ENCODE peak calls at places on chromosomes 1 and 21, in eight cellular contexts. One of them, this sample, is unnamed.

GRCh38 chr21:46605759-46606426 is 1.0 kb upstream of the S100B start:
- DNase-seq in mesothelial cell of epicardium: no peak
- DNase-seq in anterior cingulate cortex: peak
- DNase-seq in gastrocnemius medialis: no peak
- DNase-seq in cardiac muscle cell: no peak
- DNase-seq in T-helper 9 cell: peak
- DNase-seq in iris pigment epithelial cell: no peak
- DNase-seq in NCI-H82: no peak
- DNase-seq in this sample: no peak

GRCh38 chr1:37038079-37038702 is 3.9 kb upstream of the GRIK3 start:
- DNase-seq in mesothelial cell of epicardium: no peak
- DNase-seq in anterior cingulate cortex: peak
- DNase-seq in gastrocnemius medialis: no peak
- DNase-seq in cardiac muscle cell: peak
- DNase-seq in T-helper 9 cell: no peak
- DNase-seq in iris pigment epithelial cell: no peak
- DNase-seq in NCI-H82: peak
- DNase-seq in this sample: peak

GRCh38 chr1:89171067-89171438 is 4.8 kb downstream of the GBP7 start:
- DNase-seq in mesothelial cell of epicardium: no peak
- DNase-seq in anterior cingulate cortex: no peak
- DNase-seq in gastrocnemius medialis: no peak
- DNase-seq in cardiac muscle cell: no peak
- DNase-seq in T-helper 9 cell: no peak
- DNase-seq in iris pigment epithelial cell: no peak
- DNase-seq in NCI-H82: no peak
- DNase-seq in this sample: no peak

GRCh38 chr1:1082239-1083180 is 8.4 kb upstream of the RNF223 start:
- DNase-seq in mesothelial cell of epicardium: peak
- DNase-seq in anterior cingulate cortex: no peak
- DNase-seq in gastrocnemius medialis: peak
- DNase-seq in cardiac muscle cell: no peak
- DNase-seq in T-helper 9 cell: no peak
- DNase-seq in iris pigment epithelial cell: no peak
- DNase-seq in NCI-H82: no peak
- DNase-seq in this sample: no peak

GRCh38 chr1:85894651-85895050 is 186.4 kb upstream of the ZNHIT6 start:
- DNase-seq in mesothelial cell of epicardium: peak
- DNase-seq in anterior cingulate cortex: no peak
- DNase-seq in gastrocnemius medialis: no peak
- DNase-seq in cardiac muscle cell: peak
- DNase-seq in T-helper 9 cell: no peak
- DNase-seq in iris pigment epithelial cell: peak
- DNase-seq in NCI-H82: peak
- DNase-seq in this sample: no peak

GRCh38 chr1:100969336-100969735 is 56.2 kb downstream of the DPH5 start:
- DNase-seq in mesothelial cell of epicardium: no peak
- DNase-seq in anterior cingulate cortex: no peak
- DNase-seq in gastrocnemius medialis: no peak
- DNase-seq in cardiac muscle cell: no peak
- DNase-seq in T-helper 9 cell: no peak
- DNase-seq in iris pigment epithelial cell: no peak
- DNase-seq in NCI-H82: no peak
- DNase-seq in this sample: no peak

GRCh38 chr21:45404726-45405270 is at the start of gene COL18A1:
- DNase-seq in mesothelial cell of epicardium: peak
- DNase-seq in anterior cingulate cortex: no peak
- DNase-seq in gastrocnemius medialis: peak
- DNase-seq in cardiac muscle cell: peak
- DNase-seq in T-helper 9 cell: peak
- DNase-seq in iris pigment epithelial cell: no peak
- DNase-seq in NCI-H82: peak
- DNase-seq in this sample: peak

GRCh38 chr1:231731262-231731661 is 104.7 kb downstream of the DISC1 start:
- DNase-seq in mesothelial cell of epicardium: no peak
- DNase-seq in anterior cingulate cortex: no peak
- DNase-seq in gastrocnemius medialis: no peak
- DNase-seq in cardiac muscle cell: no peak
- DNase-seq in T-helper 9 cell: no peak
- DNase-seq in iris pigment epithelial cell: no peak
- DNase-seq in NCI-H82: no peak
- DNase-seq in this sample: no peak

GRCh38 chr1:236027096-236027495 is 37.8 kb downstream of the NID1 start:
- DNase-seq in mesothelial cell of epicardium: no peak
- DNase-seq in anterior cingulate cortex: no peak
- DNase-seq in gastrocnemius medialis: no peak
- DNase-seq in cardiac muscle cell: no peak
- DNase-seq in T-helper 9 cell: no peak
- DNase-seq in iris pigment epithelial cell: no peak
- DNase-seq in NCI-H82: no peak
- DNase-seq in this sample: no peak

GRCh38 chr21:26826801-26827200 is 18.4 kb downstream of the ADAMTS1 start:
- DNase-seq in mesothelial cell of epicardium: no peak
- DNase-seq in anterior cingulate cortex: no peak
- DNase-seq in gastrocnemius medialis: peak
- DNase-seq in cardiac muscle cell: no peak
- DNase-seq in T-helper 9 cell: no peak
- DNase-seq in iris pigment epithelial cell: no peak
- DNase-seq in NCI-H82: no peak
- DNase-seq in this sample: no peak